ENCODE peak calls at places on chromosomes 13 and 19, in four cellular contexts. Z, I, D and E are unnamed samples.

GRCh38 chr19:1284979-1285736 is 515 bp upstream of the EFNA2 start:
- DNase-seq in D (no peak), Z (no peak), I (no peak), E (no peak)

GRCh38 chr19:45099465-45100201 is 6.7 kb downstream of the PPP1R37 start:
- DNase-seq in D (no peak), I (no peak), Z (no peak), E (no peak)

GRCh38 chr13:98729526-98730057 is 22.9 kb downstream of the SLC15A1 start:
- DNase-seq in D (no peak), Z (no peak), I (no peak), E (no peak)

GRCh38 chr19:20287070-20287469 is 120.1 kb downstream of the ZNF486 start:
- DNase-seq in I (no peak), Z (no peak), D (no peak), E (no peak)

GRCh38 chr13:48222358-48223015 is 10.5 kb upstream of the ITM2B start:
- DNase-seq in D (no peak), I (no peak), Z (peak; percentile 60), E (no peak)

GRCh38 chr19:53927745-53928144 is 18.7 kb downstream of the CACNG7 start:
- DNase-seq in D (no peak), I (no peak), Z (no peak), E (no peak)

GRCh38 chr19:57789288-57789687 is 19.8 kb downstream of the ZNF586 start:
- DNase-seq in Z (no peak), I (no peak), D (no peak), E (no peak)

GRCh38 chr13:99985243-99985874 is 3.8 kb downstream of the ZIC2 start:
- DNase-seq in I (no peak), Z (no peak), D (no peak), E (no peak)

GRCh38 chr19:45469835-45470146 is 2.0 kb downstream of the FOSB start:
- DNase-seq in Z (no peak), I (no peak), D (no peak), E (no peak)

GRCh38 chr19:46859637-46860124 is 1.1 kb upstream of the ARHGAP35 start:
- DNase-seq in Z (peak; percentile 77), I (no peak), D (peak; percentile 86), E (no peak)

GRCh38 chr13:112968910-112969691 is at the start of gene MCF2L:
- DNase-seq in Z (no peak), I (no peak), D (peak; percentile 86), E (no peak)

GRCh38 chr19:18846862-18847515 is 15.2 kb downstream of the UPF1 start:
- DNase-seq in I (peak; percentile 54), D (peak; percentile 15), Z (peak; percentile 82), E (no peak)

GRCh38 chr19:46524272-46524671 is 28.6 kb upstream of the PNMA8B start:
- DNase-seq in I (no peak), Z (no peak), D (no peak), E (no peak)